ENCODE peak calls at places on chromosomes 2 and 18, in six cellular contexts. One of them, this sample, is unnamed.

GRCh38 chr18:12748671-12749070 is 45.8 kb downstream of the PSMG2 start:
- DNase-seq in CD4-positive, alpha-beta memory T cell: no peak
- DNase-seq in heart left ventricle: no peak
- DNase-seq in stimulated activated CD4-positive, alpha-beta T cell treated with anti-CD3 and anti-CD28 coated beads, Interleukin-4, amount 100 ng/mL, for 4 hours: no peak
- DNase-seq in kidney glomerular epithelial cell: no peak
- DNase-seq in lower lobe of right lung: no peak
- DNase-seq in this sample: no peak

GRCh38 chr2:112163541-112163981 is 25.4 kb downstream of the FBLN7 start:
- DNase-seq in CD4-positive, alpha-beta memory T cell: no peak
- DNase-seq in lower lobe of right lung: no peak
- DNase-seq in stimulated activated CD4-positive, alpha-beta T cell treated with anti-CD3 and anti-CD28 coated beads, Interleukin-4, amount 100 ng/mL, for 4 hours: no peak
- DNase-seq in heart left ventricle: no peak
- DNase-seq in kidney glomerular epithelial cell: no peak
- DNase-seq in this sample: no peak

GRCh38 chr2:24121469-24121868 is 1.7 kb downstream of the PFN4 start:
- DNase-seq in lower lobe of right lung: no peak
- DNase-seq in CD4-positive, alpha-beta memory T cell: no peak
- DNase-seq in stimulated activated CD4-positive, alpha-beta T cell treated with anti-CD3 and anti-CD28 coated beads, Interleukin-4, amount 100 ng/mL, for 4 hours: no peak
- DNase-seq in heart left ventricle: no peak
- DNase-seq in kidney glomerular epithelial cell: no peak
- DNase-seq in this sample: no peak

GRCh38 chr2:12720181-12720580 is 3.4 kb downstream of the TRIB2 start:
- DNase-seq in kidney glomerular epithelial cell: no peak
- DNase-seq in stimulated activated CD4-positive, alpha-beta T cell treated with anti-CD3 and anti-CD28 coated beads, Interleukin-4, amount 100 ng/mL, for 4 hours: no peak
- DNase-seq in heart left ventricle: no peak
- DNase-seq in CD4-positive, alpha-beta memory T cell: no peak
- DNase-seq in lower lobe of right lung: no peak
- DNase-seq in this sample: no peak

GRCh38 chr2:168723494-168723893 is 78.9 kb upstream of the NOSTRIN start:
- DNase-seq in lower lobe of right lung: no peak
- DNase-seq in heart left ventricle: no peak
- DNase-seq in kidney glomerular epithelial cell: no peak
- DNase-seq in stimulated activated CD4-positive, alpha-beta T cell treated with anti-CD3 and anti-CD28 coated beads, Interleukin-4, amount 100 ng/mL, for 4 hours: no peak
- DNase-seq in CD4-positive, alpha-beta memory T cell: no peak
- DNase-seq in this sample: no peak

GRCh38 chr18:59454909-59455727 is 96.1 kb upstream of the LMAN1 start:
- DNase-seq in stimulated activated CD4-positive, alpha-beta T cell treated with anti-CD3 and anti-CD28 coated beads, Interleukin-4, amount 100 ng/mL, for 4 hours: no peak
- DNase-seq in heart left ventricle: peak
- DNase-seq in lower lobe of right lung: no peak
- DNase-seq in kidney glomerular epithelial cell: no peak
- DNase-seq in CD4-positive, alpha-beta memory T cell: no peak
- DNase-seq in this sample: no peak

GRCh38 chr18:67694787-67695186 is 178.3 kb upstream of the DSEL start:
- DNase-seq in CD4-positive, alpha-beta memory T cell: no peak
- DNase-seq in lower lobe of right lung: no peak
- DNase-seq in kidney glomerular epithelial cell: no peak
- DNase-seq in stimulated activated CD4-positive, alpha-beta T cell treated with anti-CD3 and anti-CD28 coated beads, Interleukin-4, amount 100 ng/mL, for 4 hours: no peak
- DNase-seq in heart left ventricle: no peak
- DNase-seq in this sample: no peak

GRCh38 chr2:58521803-58522602 is 280.9 kb upstream of the FANCL start:
- DNase-seq in heart left ventricle: no peak
- DNase-seq in lower lobe of right lung: no peak
- DNase-seq in stimulated activated CD4-positive, alpha-beta T cell treated with anti-CD3 and anti-CD28 coated beads, Interleukin-4, amount 100 ng/mL, for 4 hours: no peak
- DNase-seq in CD4-positive, alpha-beta memory T cell: no peak
- DNase-seq in kidney glomerular epithelial cell: peak
- DNase-seq in this sample: no peak

GRCh38 chr18:9565407-9565806 is 49.0 kb downstream of the PPP4R1 start:
- DNase-seq in heart left ventricle: no peak
- DNase-seq in kidney glomerular epithelial cell: no peak
- DNase-seq in stimulated activated CD4-positive, alpha-beta T cell treated with anti-CD3 and anti-CD28 coated beads, Interleukin-4, amount 100 ng/mL, for 4 hours: no peak
- DNase-seq in lower lobe of right lung: no peak
- DNase-seq in CD4-positive, alpha-beta memory T cell: no peak
- DNase-seq in this sample: no peak

GRCh38 chr2:36951030-36951518 is 15.3 kb downstream of the STRN start:
- DNase-seq in CD4-positive, alpha-beta memory T cell: no peak
- DNase-seq in stimulated activated CD4-positive, alpha-beta T cell treated with anti-CD3 and anti-CD28 coated beads, Interleukin-4, amount 100 ng/mL, for 4 hours: no peak
- DNase-seq in kidney glomerular epithelial cell: no peak
- DNase-seq in lower lobe of right lung: no peak
- DNase-seq in heart left ventricle: no peak
- DNase-seq in this sample: no peak

GRCh38 chr2:156399950-156400703 is 36.1 kb upstream of the GPD2 start:
- DNase-seq in lower lobe of right lung: peak
- DNase-seq in CD4-positive, alpha-beta memory T cell: no peak
- DNase-seq in heart left ventricle: peak
- DNase-seq in stimulated activated CD4-positive, alpha-beta T cell treated with anti-CD3 and anti-CD28 coated beads, Interleukin-4, amount 100 ng/mL, for 4 hours: peak
- DNase-seq in kidney glomerular epithelial cell: peak
- DNase-seq in this sample: no peak

GRCh38 chr2:28465148-28465885 is 30.5 kb upstream of the PLB1 start:
- DNase-seq in CD4-positive, alpha-beta memory T cell: peak
- DNase-seq in kidney glomerular epithelial cell: peak
- DNase-seq in heart left ventricle: no peak
- DNase-seq in lower lobe of right lung: no peak
- DNase-seq in stimulated activated CD4-positive, alpha-beta T cell treated with anti-CD3 and anti-CD28 coated beads, Interleukin-4, amount 100 ng/mL, for 4 hours: no peak
- DNase-seq in this sample: no peak

GRCh38 chr2:139916822-139917221 is 1136.6 kb upstream of the NXPH2 start:
- DNase-seq in stimulated activated CD4-positive, alpha-beta T cell treated with anti-CD3 and anti-CD28 coated beads, Interleukin-4, amount 100 ng/mL, for 4 hours: no peak
- DNase-seq in lower lobe of right lung: no peak
- DNase-seq in kidney glomerular epithelial cell: no peak
- DNase-seq in heart left ventricle: no peak
- DNase-seq in CD4-positive, alpha-beta memory T cell: no peak
- DNase-seq in this sample: no peak

GRCh38 chr2:5845798-5846197 is 153.6 kb downstream of the SOX11 start:
- DNase-seq in lower lobe of right lung: no peak
- DNase-seq in kidney glomerular epithelial cell: no peak
- DNase-seq in CD4-positive, alpha-beta memory T cell: no peak
- DNase-seq in heart left ventricle: no peak
- DNase-seq in stimulated activated CD4-positive, alpha-beta T cell treated with anti-CD3 and anti-CD28 coated beads, Interleukin-4, amount 100 ng/mL, for 4 hours: no peak
- DNase-seq in this sample: no peak

GRCh38 chr2:3519255-3520190 is at the start of gene ADI1:
- DNase-seq in kidney glomerular epithelial cell: peak
- DNase-seq in heart left ventricle: peak
- DNase-seq in lower lobe of right lung: peak
- DNase-seq in stimulated activated CD4-positive, alpha-beta T cell treated with anti-CD3 and anti-CD28 coated beads, Interleukin-4, amount 100 ng/mL, for 4 hours: peak
- DNase-seq in CD4-positive, alpha-beta memory T cell: peak
- DNase-seq in this sample: peak

GRCh38 chr2:240559271-240559670 is 886 bp upstream of the DUSP28 start:
- DNase-seq in kidney glomerular epithelial cell: no peak
- DNase-seq in stimulated activated CD4-positive, alpha-beta T cell treated with anti-CD3 and anti-CD28 coated beads, Interleukin-4, amount 100 ng/mL, for 4 hours: no peak
- DNase-seq in lower lobe of right lung: no peak
- DNase-seq in heart left ventricle: no peak
- DNase-seq in CD4-positive, alpha-beta memory T cell: no peak
- DNase-seq in this sample: no peak